ENCODE peak calls at places on chromosome 1, in six cellular contexts. P is HFF-Myc; S is retina; J is Peyer's patch; U is activated T-helper 1 cell treated with anti-CD3 and anti-CD28 coated beads, Interleukin-12 subunit alpha, Interleukin-12 subunit beta, Interleukin-2, Interleukin-4 antibody, amounts not matched to agents 30 ng/mL and 10 ng/mL and 1 ng/mL, durations not matched to agents 14 hours and 24 hours and 36 hours; A is activated CD8-positive, alpha-beta memory T cell treated with anti-CD3 and anti-CD28 coated beads for 1 hour. N is an unnamed sample.
A peak's percentile ranks its signal among the peaks of the same experiment; 100 is the strongest.

GRCh38 chr1:30034627-30035521 is 688.5 kb downstream of the MATN1 start:
- DNase-seq in P (no peak), S (no peak), J (no peak), U (no peak), A (no peak), N (no peak)

GRCh38 chr1:43613075-43613942 is 36.6 kb upstream of the KDM4A start:
- DNase-seq in P (no peak), S (no peak), J (no peak), U (no peak), A (no peak), N (no peak)

GRCh38 chr1:65804584-65804983 is 11.9 kb downstream of the PDE4B start:
- DNase-seq in P (no peak), S (no peak), J (no peak), U (no peak), A (no peak), N (no peak)

GRCh38 chr1:58982259-58982998 is 198.6 kb upstream of the JUN start:
- DNase-seq in P (peak; percentile 51), S (no peak), J (no peak), U (no peak), A (no peak), N (no peak)

GRCh38 chr1:183567584-183567983 is 22.7 kb downstream of the NCF2 start:
- DNase-seq in P (no peak), S (no peak), J (no peak), U (no peak), A (no peak), N (peak; percentile 50)

GRCh38 chr1:210653771-210654170 is 325.1 kb downstream of the HHAT start:
- DNase-seq in P (no peak), S (no peak), J (no peak), U (no peak), A (no peak), N (no peak)

GRCh38 chr1:46171351-46171750 is 3.5 kb upstream of the TSPAN1 start:
- DNase-seq in P (no peak), S (no peak), J (no peak), U (no peak), A (no peak), N (no peak)

GRCh38 chr1:197486948-197487347 is 218.9 kb downstream of the CRB1 start:
- DNase-seq in P (no peak), S (no peak), J (no peak), U (no peak), A (no peak), N (no peak)

GRCh38 chr1:201887116-201887866 is 1.4 kb upstream of the SHISA4 start:
- DNase-seq in P (no peak), S (no peak), J (no peak), U (no peak), A (no peak), N (no peak)

GRCh38 chr1:77900687-77901293 is 12.4 kb downstream of the NEXN start:
- DNase-seq in P (no peak), S (peak; percentile 24), J (no peak), U (no peak), A (no peak), N (no peak)

GRCh38 chr1:167465018-167465417 is 53.3 kb downstream of the CD247 start:
- DNase-seq in P (no peak), S (no peak), J (no peak), U (no peak), A (no peak), N (no peak)

GRCh38 chr1:202811296-202812175 is 782 bp downstream of the PCAT6 start:
- DNase-seq in P (no peak), S (no peak), J (no peak), U (no peak), A (no peak), N (no peak)

N was measured in stimulated activated naive B cell treated with anti-CD40 and anti-IgM and Interleukin-4, amounts not matched to agents 10 μg/mL and 1 μg/mL and 100 μg/mL, for 72 hours.